ENCODE peak calls at places on chromosomes 16 and 17, in five cellular contexts. X is left ventricle myocardium inferior, N is GM13976, S is colonic mucosa, W is GM12891. C is an unnamed sample.

GRCh38 chr17:7475764-7476422 is 3.5 kb downstream of the ZBTB4 start:
- DNase-seq in X (peak; percentile 61), N (no peak), S (peak; percentile 32), W (no peak), C (peak; percentile 54)

GRCh38 chr17:31411707-31412285 is 20.3 kb downstream of the RAB11FIP4 start:
- DNase-seq in X (no peak), N (no peak), S (no peak), W (no peak), C (no peak)

GRCh38 chr16:89711601-89712475 is 8.9 kb downstream of the VPS9D1 start:
- DNase-seq in X (no peak), N (peak; percentile 97), S (peak; percentile 68), W (peak; percentile 99), C (peak; percentile 67)

GRCh38 chr17:34841467-34841866 is 119.8 kb downstream of the CCT6B start:
- DNase-seq in X (no peak), N (no peak), S (no peak), W (no peak), C (no peak)

GRCh38 chr17:78316867-78317816 is 42.7 kb downstream of the SOCS3 start:
- DNase-seq in X (no peak), N (peak; percentile 64), S (peak; percentile 94), W (no peak), C (peak; percentile 86)

GRCh38 chr16:67311607-67312449 is 14.7 kb downstream of the KCTD19 start:
- DNase-seq in X (no peak), N (peak; percentile 74), S (peak; percentile 43), W (no peak), C (peak; percentile 100)

GRCh38 chr17:63817736-63818385 is 9.4 kb upstream of the PSMC5 start:
- DNase-seq in X (peak; percentile 12), N (no peak), S (no peak), W (no peak), C (no peak)

GRCh38 chr17:15744885-15745284 is 12.8 kb downstream of the TBC1D26 start:
- DNase-seq in X (no peak), N (peak; percentile 13), S (no peak), W (no peak), C (no peak)

GRCh38 chr16:67431805-67432476 is 1.0 kb downstream of the HSD11B2 start:
- DNase-seq in X (no peak), N (no peak), S (peak; percentile 59), W (no peak), C (no peak)

GRCh38 chr17:14307560-14308024 is 6.7 kb downstream of the HS3ST3B1 start:
- DNase-seq in X (no peak), N (no peak), S (no peak), W (no peak), C (peak; percentile 65)

GRCh38 chr16:84117482-84117843 is 721 bp upstream of the MBTPS1 start:
- DNase-seq in X (no peak), N (peak; percentile 57), S (no peak), W (peak; percentile 43), C (peak; percentile 63)

GRCh38 chr17:17943281-17943984 is 28.8 kb downstream of the TOM1L2 start:
- DNase-seq in X (no peak), N (no peak), S (no peak), W (no peak), C (no peak)

GRCh38 chr16:83953796-83954576 is 946 bp downstream of the OSGIN1 start:
- DNase-seq in X (no peak), N (peak; percentile 77), S (peak; percentile 50), W (peak; percentile 56), C (peak; percentile 54)

GRCh38 chr16:28187595-28188004 is 24.2 kb downstream of the XPO6 start:
- DNase-seq in X (no peak), N (no peak), S (no peak), W (no peak), C (peak; percentile 26)

GRCh38 chr17:66915204-66915611 is 49.3 kb upstream of the CACNG4 start:
- DNase-seq in X (no peak), N (no peak), S (peak; percentile 58), W (no peak), C (no peak)

GRCh38 chr17:66633322-66633965 is 201.5 kb upstream of the CACNG5 start:
- DNase-seq in X (no peak), N (no peak), S (no peak), W (no peak), C (peak; percentile 44)

GRCh38 chr16:88318521-88318920 is 64.2 kb upstream of the ZNF469 start:
- DNase-seq in X (no peak), N (no peak), S (no peak), W (no peak), C (no peak)

GRCh38 chr16:72189865-72190371 is 18.0 kb upstream of the PMFBP1 start:
- DNase-seq in X (no peak), N (no peak), S (no peak), W (no peak), C (peak; percentile 58)

GRCh38 chr17:57868007-57868774 is 18.3 kb upstream of the MRPS23 start:
- DNase-seq in X (peak; percentile 80), N (peak; percentile 86), S (peak; percentile 48), W (peak; percentile 86), C (peak; percentile 90)

GRCh38 chr16:2871926-2872325 is 11.1 kb upstream of the FLYWCH2 start:
- DNase-seq in X (no peak), N (no peak), S (no peak), W (no peak), C (no peak)

GRCh38 chr17:43757171-43757660 is 1.4 kb downstream of the SOST start:
- DNase-seq in X (no peak), N (no peak), S (no peak), W (no peak), C (no peak)

GRCh38 chr16:2028146-2028545 is 1.4 kb downstream of the NHERF2 start:
- DNase-seq in X (no peak), N (no peak), S (no peak), W (no peak), C (no peak)

GRCh38 chr17:63178530-63178929 is 212.5 kb downstream of the TANC2 start:
- DNase-seq in X (no peak), N (no peak), S (no peak), W (no peak), C (peak; percentile 71)

C was measured in mesenchymal stem cell.